ENCODE peak calls at places on chromosomes 6 and 20, in four cellular contexts. S, F, B and N are unnamed samples.

GRCh38 chr20:7716286-7716972 is 223.8 kb downstream of the HAO1 start:
- DNase-seq in F (no peak), S (no peak), B (no peak), N (no peak)

GRCh38 chr6:28747083-28747630 is 176.6 kb downstream of the TRIM27 start:
- DNase-seq in F (no peak), B (peak; percentile 26), S (no peak), N (no peak)

GRCh38 chr6:72657798-72658197 is 35.9 kb downstream of the KCNQ5 start:
- DNase-seq in F (no peak), S (no peak), B (no peak), N (peak; percentile 47)

GRCh38 chr6:100881707-100882040 is 545 bp upstream of the ASCC3 start:
- DNase-seq in B (no peak), S (no peak), F (no peak), N (peak; percentile 8)

GRCh38 chr6:148999921-149000589 is 253.2 kb downstream of the UST start:
- DNase-seq in F (no peak), B (no peak), S (peak; percentile 29), N (peak; percentile 87)

GRCh38 chr6:29845405-29846006 is 17.9 kb downstream of the HLA-G start:
- DNase-seq in B (no peak), F (peak; percentile 45), S (peak; percentile 47), N (no peak)

GRCh38 chr6:107061125-107062020 is 33.4 kb downstream of the MTRES1 start:
- DNase-seq in S (no peak), B (no peak), F (peak; percentile 11), N (peak; percentile 29)

GRCh38 chr6:13453771-13454251 is 33.6 kb downstream of the GFOD1 start:
- DNase-seq in F (no peak), B (no peak), S (peak; percentile 46), N (peak; percentile 49)

GRCh38 chr20:3082955-3083952 is 1.3 kb downstream of the AVP start:
- DNase-seq in S (no peak), F (peak; percentile 26), B (no peak), N (no peak)

GRCh38 chr20:18056174-18057105 is 1.3 kb downstream of the OVOL2 start:
- DNase-seq in S (peak; percentile 34), B (no peak), F (no peak), N (no peak)

GRCh38 chr20:34984756-34985261 is 29.1 kb downstream of the MYH7B start:
- DNase-seq in F (no peak), S (no peak), B (no peak), N (no peak)

GRCh38 chr6:87919001-87919400 is 128.6 kb upstream of the SPACA1 start:
- DNase-seq in F (no peak), B (no peak), S (no peak), N (no peak)

GRCh38 chr6:109720336-109720735 is 29.2 kb downstream of the FIG4 start:
- DNase-seq in S (no peak), B (no peak), F (no peak), N (no peak)

GRCh38 chr6:108027054-108027453 is 47.5 kb downstream of the OSTM1 start:
- DNase-seq in B (no peak), F (no peak), S (no peak), N (no peak)

GRCh38 chr6:36139991-36140710 is 9.8 kb downstream of the MAPK13 start:
- DNase-seq in B (peak; percentile 9), F (no peak), S (no peak), N (no peak)

GRCh38 chr6:110528051-110528929 is 51.9 kb upstream of the SLC22A16 start:
- DNase-seq in B (peak; percentile 60), F (peak; percentile 62), S (peak; percentile 49), N (peak; percentile 88)

GRCh38 chr20:59515013-59515905 is 89.1 kb upstream of the PHACTR3 start:
- DNase-seq in F (peak; percentile 73), S (peak; percentile 68), B (peak; percentile 65), N (peak; percentile 38)

GRCh38 chr6:133017581-133017980 is 203.2 kb downstream of the RPS12 start:
- DNase-seq in F (no peak), B (no peak), S (no peak), N (peak; percentile 78)

GRCh38 chr6:63672582-63673129 is 37.1 kb downstream of the PHF3 start:
- DNase-seq in F (no peak), S (no peak), B (no peak), N (no peak)

GRCh38 chr6:126905917-126906316 is 212.6 kb upstream of the RSPO3 start:
- DNase-seq in S (no peak), F (no peak), B (no peak), N (no peak)

GRCh38 chr6:126907312-126907711 is 211.2 kb upstream of the RSPO3 start:
- DNase-seq in B (no peak), S (no peak), F (no peak), N (no peak)

GRCh38 chr6:126913658-126914057 is 204.8 kb upstream of the RSPO3 start:
- DNase-seq in B (no peak), S (no peak), F (no peak), N (no peak)

GRCh38 chr6:126914172-126914571 is 204.3 kb upstream of the RSPO3 start:
- DNase-seq in F (no peak), B (no peak), S (no peak), N (no peak)

DNA sequence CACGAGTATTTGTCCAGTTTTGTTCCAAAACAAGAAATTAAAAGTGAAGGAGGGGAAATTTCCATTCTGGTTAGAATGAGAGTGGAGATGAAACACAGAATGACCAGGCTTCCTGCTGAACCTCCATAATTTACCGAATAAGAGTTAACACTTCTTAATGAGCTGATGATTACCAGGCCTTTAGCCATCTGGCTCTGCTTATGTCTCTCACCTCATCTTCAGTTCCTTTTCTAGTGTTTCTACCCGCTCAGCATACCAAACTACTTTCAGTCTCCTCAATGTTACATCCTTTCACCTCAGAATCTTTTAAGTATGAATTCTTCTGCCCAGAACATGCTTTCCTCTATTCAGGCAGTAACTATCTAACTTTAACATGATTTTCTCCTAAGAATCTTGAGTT is 209.0 kb upstream of the RSPO3 start:
- DNase-seq in S (no peak), F (no peak), B (no peak), N (no peak)
- TF ChIP-seq MAZ in S (no peak), F (no peak), B (no peak), N (no peak)

GRCh38 chr6:48429610-48430009 is 318.6 kb upstream of the PTCHD4 start:
- DNase-seq in B (no peak), S (peak; percentile 16), F (peak; percentile 15), N (no peak)

GRCh38 chr6:48423640-48424365 is 312.8 kb upstream of the PTCHD4 start:
- DNase-seq in B (no peak), F (no peak), S (no peak), N (peak; percentile 65)

GRCh38 chr6:48429021-48429420 is 318.0 kb upstream of the PTCHD4 start:
- DNase-seq in F (no peak), B (no peak), S (no peak), N (peak; percentile 15)

DNA sequence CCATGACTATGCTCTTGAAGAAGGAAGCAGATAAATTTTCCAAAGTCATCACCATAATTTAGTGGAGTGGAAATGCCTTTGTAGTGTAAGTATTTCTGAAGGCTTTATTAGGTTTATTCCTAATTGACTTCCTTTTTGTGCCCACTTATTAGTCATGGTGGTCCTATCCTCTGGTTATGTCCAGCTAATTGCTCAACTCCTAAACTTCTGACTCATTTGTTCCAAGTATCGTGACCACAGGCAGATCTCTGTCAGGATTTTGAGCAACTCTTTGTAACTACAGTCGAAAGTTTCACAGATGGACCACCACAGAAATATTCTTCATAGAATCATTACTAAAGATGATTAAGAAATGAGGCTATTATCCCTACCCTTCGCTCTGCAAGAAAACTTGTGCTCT is 315.6 kb upstream of the PTCHD4 start:
- DNase-seq in F (no peak), B (no peak), S (no peak), N (peak; percentile 89)
- TF ChIP-seq BHLHE40 in F (no peak), B (no peak), S (no peak), N (peak; percentile 91)

DNA sequence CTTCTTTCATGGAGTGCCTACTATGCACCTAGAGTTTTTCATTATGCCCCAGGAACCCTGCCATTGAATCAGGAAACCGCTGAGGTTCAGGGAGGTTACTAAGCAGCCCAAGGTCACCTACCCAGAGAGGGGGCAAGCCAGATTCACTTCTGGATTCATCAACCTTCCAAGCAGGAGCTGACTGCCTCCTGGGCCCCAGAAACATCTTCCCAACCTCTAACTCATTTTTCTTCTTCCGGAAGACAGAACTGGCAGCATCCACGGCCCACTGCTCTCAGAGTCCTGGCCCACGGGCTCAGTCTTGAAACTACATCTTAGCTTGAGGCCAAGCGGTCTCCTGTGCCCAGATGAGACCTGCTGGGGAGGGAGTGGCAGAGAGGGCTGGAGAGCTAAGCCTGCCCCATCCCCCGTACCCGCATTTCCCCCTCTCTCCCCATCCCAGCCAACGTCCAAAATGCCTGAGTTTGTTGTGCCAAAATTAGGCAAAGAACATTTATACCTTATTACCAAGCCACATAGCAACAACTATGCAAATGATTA is 281.0 kb downstream of the CDC5L start:
- DNase-seq in F (no peak), S (no peak), B (no peak), N (no peak)
- TF ChIP-seq CTCF in F (no peak), S (no peak), B (no peak), N (no peak)

GRCh38 chr20:62906647-62907375 is 19.5 kb downstream of the DIDO1 start:
- DNase-seq in B (no peak), S (no peak), F (no peak), N (no peak)

GRCh38 chr20:62908971-62909791 is 17.1 kb downstream of the DIDO1 start:
- DNase-seq in B (no peak), S (no peak), F (no peak), N (no peak)

GRCh38 chr20:62906209-62906608 is 20.1 kb downstream of the DIDO1 start:
- DNase-seq in F (no peak), B (no peak), S (no peak), N (no peak)

GRCh38 chr20:62905536-62906117 is 20.7 kb downstream of the DIDO1 start:
- DNase-seq in F (no peak), S (no peak), B (no peak), N (no peak)

DNA sequence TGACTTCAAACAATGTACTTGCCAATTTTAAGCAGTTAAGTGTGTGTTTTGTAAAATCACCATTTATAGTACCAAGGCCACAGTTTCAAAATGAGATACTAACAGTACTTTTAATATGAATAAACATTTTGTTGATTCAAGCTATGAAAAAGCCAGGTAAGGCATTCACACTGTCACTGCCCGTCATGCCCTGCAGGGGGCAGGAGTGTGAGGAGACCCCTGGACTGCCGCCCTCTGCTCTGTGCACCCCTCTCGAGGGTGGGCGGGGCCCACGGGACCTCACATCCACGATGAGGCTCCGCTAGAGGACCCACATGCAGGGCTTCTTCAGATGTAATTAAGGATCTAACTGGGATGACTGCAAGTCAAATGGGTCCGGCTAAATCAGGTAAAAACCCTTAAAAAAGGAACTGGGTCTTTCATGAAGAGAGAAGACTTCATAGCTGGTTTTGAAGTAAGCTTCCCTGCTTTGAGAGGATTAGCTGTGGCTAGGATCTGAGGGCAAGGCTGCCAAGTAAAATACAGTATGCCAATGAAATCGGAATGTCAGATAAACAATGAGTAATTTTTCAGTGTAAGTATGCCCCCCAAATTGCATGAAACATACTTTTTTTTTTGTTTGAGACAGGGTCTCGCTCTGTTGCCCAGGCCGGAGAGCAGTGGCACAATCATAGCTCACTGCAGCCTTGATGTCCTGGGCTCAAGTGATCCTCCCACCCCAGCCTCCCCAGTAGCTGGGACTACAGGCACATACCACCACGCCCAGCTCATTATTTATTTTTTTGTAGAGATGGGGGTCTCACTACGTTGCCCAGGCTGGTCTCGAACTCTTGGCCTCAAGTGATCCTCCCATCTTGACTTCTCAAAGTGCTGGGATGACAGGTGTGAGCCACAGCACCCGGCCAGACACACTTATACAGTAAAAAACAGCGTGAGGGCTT is 18.7 kb downstream of the DIDO1 start:
- DNase-seq in F (peak; percentile 58), B (peak; percentile 48), S (no peak), N (peak; percentile 26)
- TF ChIP-seq MAZ in F (no peak), B (no peak), S (no peak), N (no peak)

GRCh38 chr6:136959471-136959891 is 37.4 kb downstream of the SLC35D3 start:
- DNase-seq in B (no peak), S (no peak), F (no peak), N (no peak)
- TF ChIP-seq BHLHE40 in B (no peak), S (no peak), F (no peak), N (no peak)